ENCODE peak calls at places on chromosomes 13 and 19, in nine cellular contexts. O, W, Q, G, X, V, F, U and E are unnamed samples.

GRCh38 chr13:94516456-94516855 is 37.0 kb upstream of the DCT start:
- DNase-seq in X (no peak), O (no peak), V (no peak), G (no peak), U (no peak), W (no peak), Q (no peak), F (no peak), E (no peak)

GRCh38 chr13:31042084-31042483 is 109.6 kb downstream of the TEX26 start:
- DNase-seq in X (no peak), F (no peak), O (no peak), Q (no peak), V (no peak), G (no peak), W (no peak), U (no peak), E (no peak)

GRCh38 chr13:76854209-76854608 is 32.0 kb downstream of the KCTD12 start:
- DNase-seq in U (no peak), X (no peak), G (no peak), W (no peak), F (no peak), V (no peak), Q (no peak), O (no peak), E (no peak)

GRCh38 chr19:383922-384800 is 24.8 kb downstream of the C2CD4C start:
- DNase-seq in O (no peak), V (peak; percentile 40), W (peak; percentile 86), G (peak; percentile 40), Q (no peak), F (no peak), X (no peak), U (no peak), E (peak; percentile 75)

GRCh38 chr13:31605076-31605858 is 134.1 kb upstream of the RXFP2 start:
- DNase-seq in G (no peak), X (no peak), Q (no peak), F (no peak), U (no peak), O (no peak), V (peak; percentile 41), W (no peak), E (no peak)

GRCh38 chr13:114124921-114125320 is 7.5 kb downstream of the RASA3 start:
- DNase-seq in X (peak; percentile 81), V (peak; percentile 42), G (no peak), O (no peak), W (peak; percentile 94), Q (no peak), F (no peak), U (peak; percentile 95), E (no peak)

GRCh38 chr13:43516401-43516826 is 270.4 kb downstream of the ENOX1 start:
- DNase-seq in Q (no peak), G (no peak), O (no peak), X (no peak), V (no peak), W (no peak), F (no peak), U (peak; percentile 58), E (no peak)

GRCh38 chr13:113792821-113793717 is 34.0 kb downstream of the TMEM255B start:
- DNase-seq in G (no peak), F (no peak), U (no peak), V (no peak), W (peak; percentile 79), X (no peak), Q (no peak), O (no peak), E (no peak)

GRCh38 chr13:24891476-24892108 is 127.6 kb downstream of the RNF17 start:
- DNase-seq in W (no peak), V (no peak), Q (no peak), F (no peak), X (no peak), G (no peak), O (no peak), U (no peak), E (no peak)

GRCh38 chr13:48072304-48072703 is 22.6 kb downstream of the MED4 start:
- DNase-seq in X (no peak), O (peak; percentile 78), G (no peak), F (no peak), U (no peak), W (no peak), Q (no peak), V (peak; percentile 25), E (no peak)

GRCh38 chr19:6260912-6261636 is 18.7 kb downstream of the MLLT1 start:
- DNase-seq in G (no peak), O (no peak), Q (no peak), W (peak; percentile 78), F (peak; percentile 23), V (peak; percentile 44), X (no peak), U (peak; percentile 22), E (peak; percentile 66)

GRCh38 chr19:50358483-50359431 is 6.7 kb downstream of the NAPSA start:
- DNase-seq in U (peak; percentile 20), X (no peak), G (peak; percentile 77), W (peak; percentile 93), O (no peak), V (peak; percentile 90), Q (peak; percentile 48), F (peak; percentile 60), E (no peak)

GRCh38 chr19:46916971-46917370 is 56.2 kb downstream of the ARHGAP35 start:
- DNase-seq in Q (no peak), X (no peak), U (no peak), F (no peak), O (no peak), V (no peak), G (no peak), W (no peak), E (no peak)

GRCh38 chr19:24159707-24160106 is 72.7 kb downstream of the ZNF254 start:
- DNase-seq in Q (no peak), O (no peak), V (no peak), W (no peak), F (peak; percentile 18), X (no peak), U (peak; percentile 17), G (no peak), E (peak; percentile 45)

GRCh38 chr13:20287976-20288375 is 55.9 kb upstream of the GJB6 start:
- DNase-seq in V (no peak), G (no peak), F (no peak), O (no peak), U (no peak), Q (no peak), W (no peak), X (no peak), E (no peak)

GRCh38 chr19:4519521-4520277 is 1.4 kb upstream of the PLIN4 start:
- DNase-seq in X (no peak), W (peak; percentile 92), Q (no peak), O (peak; percentile 40), U (no peak), G (no peak), V (no peak), F (no peak), E (no peak)
- H3K27ac ChIP-seq in X (no peak overlapping the region), W (no peak overlapping the region), Q (peak overlapping the region; percentile 88), O (peak overlapping the region; percentile 27), U (no peak overlapping the region), G (no peak overlapping the region), V (no peak overlapping the region), F (no peak overlapping the region), E (no peak overlapping the region)

DNA sequence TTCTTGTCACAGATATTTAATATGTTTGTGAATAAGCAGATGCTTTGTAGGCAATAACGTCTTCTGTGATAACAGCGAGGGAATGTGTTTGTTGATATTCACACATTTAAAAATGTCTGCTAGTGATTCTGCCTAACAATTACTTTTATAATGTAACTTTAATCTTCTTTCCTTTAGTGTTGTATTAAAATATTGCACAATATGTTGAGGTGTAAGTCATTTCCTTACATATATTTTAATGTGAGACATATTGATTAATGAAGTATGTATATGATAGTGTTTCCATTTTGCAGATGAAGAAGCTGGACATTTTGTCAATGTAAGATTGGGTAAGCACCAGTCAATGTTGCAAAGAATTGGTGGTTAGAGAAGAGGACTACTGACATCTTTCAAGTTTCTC is 324.4 kb downstream of the SLITRK1 start:
- DNase-seq in X (no peak), U (no peak), Q (no peak), F (no peak), V (no peak), W (no peak), O (no peak), G (no peak), E (no peak)
- H3K27ac ChIP-seq in X (no peak overlapping the region), U (no peak overlapping the region), Q (no peak overlapping the region), F (no peak overlapping the region), V (no peak overlapping the region), W (no peak overlapping the region), O (no peak overlapping the region), G (no peak overlapping the region), E (no peak overlapping the region)

DNA sequence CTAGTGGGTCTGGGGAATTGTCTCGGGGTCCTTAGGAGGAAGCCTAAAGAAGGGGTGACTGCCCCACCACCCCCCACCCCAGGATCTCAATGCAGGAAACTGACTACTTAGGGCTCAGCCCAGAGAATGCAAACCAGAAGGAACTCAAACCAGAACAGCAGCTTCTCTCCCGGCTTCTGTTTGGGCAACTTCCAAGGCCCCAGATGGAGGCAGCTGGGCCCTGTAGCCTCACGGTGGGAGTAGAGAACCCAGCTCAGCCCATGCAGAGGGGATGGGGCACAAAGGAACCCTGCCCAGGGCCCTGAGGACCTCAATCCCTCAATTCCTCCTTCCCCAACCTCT is 2.3 kb downstream of the ADGRE5 start:
- DNase-seq in X (peak; percentile 52), W (peak; percentile 31), U (peak; percentile 39), G (no peak), O (no peak), Q (no peak), V (peak; percentile 57), F (no peak), E (no peak)
- H3K27ac ChIP-seq in X (peak overlapping the region; percentile 98), W (peak overlapping the region; percentile 90), U (peak overlapping the region; percentile 69), G (peak overlapping the region; percentile 7), O (peak overlapping the region; percentile 58), Q (no peak overlapping the region), V (peak overlapping the region; percentile 84), F (peak overlapping the region; percentile 57), E (no peak overlapping the region)

GRCh38 chr13:100403675-100404074 is 184.9 kb downstream of the GGACT start:
- DNase-seq in F (no peak), G (no peak), X (no peak), W (no peak), O (no peak), Q (no peak), V (no peak), U (no peak), E (no peak)
- H3K27ac ChIP-seq in F (no peak overlapping the region), G (no peak overlapping the region), X (no peak overlapping the region), W (no peak overlapping the region), O (no peak overlapping the region), Q (no peak overlapping the region), V (no peak overlapping the region), U (no peak overlapping the region), E (no peak overlapping the region)

GRCh38 chr19:3610745-3611717 is 4.4 kb upstream of the TBXA2R start:
- DNase-seq in V (no peak), Q (no peak), G (no peak), U (no peak), O (no peak), W (no peak), X (no peak), F (no peak), E (no peak)
- H3K27ac ChIP-seq in V (peak overlapping the region; percentile 50), Q (no peak overlapping the region), G (no peak overlapping the region), U (no peak overlapping the region), O (no peak overlapping the region), W (no peak overlapping the region), X (no peak overlapping the region), F (no peak overlapping the region), E (no peak overlapping the region)

GRCh38 chr19:3517638-3518037 is 11.5 kb downstream of the FZR1 start:
- DNase-seq in F (no peak), O (no peak), G (no peak), V (no peak), W (no peak), Q (no peak), X (no peak), U (no peak), E (no peak)
- H3K27ac ChIP-seq in F (no peak overlapping the region), O (no peak overlapping the region), G (no peak overlapping the region), V (no peak overlapping the region), W (no peak overlapping the region), Q (no peak overlapping the region), X (no peak overlapping the region), U (no peak overlapping the region), E (no peak overlapping the region)

GRCh38 chr19:12666305-12667048 is at the start of the genes MAN2B1 and WDR83:
- DNase-seq in Q (peak; percentile 55), G (peak; percentile 74), O (no peak), X (peak; percentile 67), U (peak; percentile 52), W (peak; percentile 99), V (peak; percentile 90), F (peak; percentile 71), E (peak; percentile 91)
- H3K27ac ChIP-seq in Q (peak within 1 kb of the TSS; percentile 38), G (peak within 1 kb of the TSS; percentile 56), O (peak within 1 kb of the TSS; percentile 78), X (peak within 1 kb of the TSS; percentile 85), U (peak within 1 kb of the TSS; percentile 71), W (peak within 1 kb of the TSS; percentile 69), V (peak within 1 kb of the TSS; percentile 78), F (peak within 1 kb of the TSS; percentile 39), E (peak within 1 kb of the TSS; percentile 10)